ENCODE peak calls at places on chromosomes 16 and 17, in four cellular contexts. B is HFFc6, E is ELR, K is T-helper 1 cell. O is an unnamed sample.

GRCh38 chr17:979539-980405 is at the start of gene NXN:
- DNase-seq in B (peak), E (peak), K (peak), O (peak)

GRCh38 chr16:53518550-53519416 is 15.8 kb upstream of the AKTIP start:
- DNase-seq in B (no peak), E (peak), K (peak), O (peak)

GRCh38 chr17:4498461-4499397 is at the start of gene SPNS2:
- DNase-seq in B (no peak), E (peak), K (peak), O (no peak)

GRCh38 chr16:85523602-85524364 is 89.3 kb upstream of the GSE1 start:
- DNase-seq in B (no peak), E (peak), K (no peak), O (no peak)

GRCh38 chr16:15650698-15651161 is 685 bp downstream of the NDE1 start:
- DNase-seq in B (peak), E (peak), K (peak), O (peak)

GRCh38 chr17:41211845-41212466 is 14.5 kb upstream of the KRTAP9-2 start:
- DNase-seq in B (peak), E (peak), K (no peak), O (no peak)

GRCh38 chr16:2840914-2841313 is 10.8 kb downstream of the ZG16B start:
- DNase-seq in B (no peak), E (no peak), K (no peak), O (no peak)

GRCh38 chr17:9676742-9677387 is 31.5 kb downstream of the USP43 start:
- DNase-seq in B (peak), E (peak), K (no peak), O (no peak)

GRCh38 chr16:24035127-24035842 is 199.5 kb downstream of the PRKCB start:
- DNase-seq in B (no peak), E (no peak), K (no peak), O (no peak)

GRCh38 chr16:57422026-57422944 is 17.7 kb downstream of the CCL17 start:
- DNase-seq in B (peak), E (peak), K (no peak), O (no peak)

GRCh38 chr17:45743626-45744326 is 40.3 kb upstream of the CRHR1 start:
- DNase-seq in B (no peak), E (no peak), K (no peak), O (no peak)

GRCh38 chr17:4901648-4902344 is 1.1 kb downstream of the CHRNE start:
- DNase-seq in B (no peak), E (no peak), K (no peak), O (no peak)

GRCh38 chr17:17768415-17769088 is 68.2 kb downstream of the SREBF1 start:
- DNase-seq in B (no peak), E (no peak), K (no peak), O (no peak)

GRCh38 chr17:4232168-4232813 is 31.5 kb downstream of the ANKFY1 start:
- DNase-seq in B (peak), E (peak), K (no peak), O (no peak)

GRCh38 chr17:50204431-50204830 is 3.0 kb upstream of the COL1A1 start:
- DNase-seq in B (no peak), E (no peak), K (no peak), O (no peak)

GRCh38 chr16:1771864-1772361 is 570 bp upstream of the NME3 start:
- DNase-seq in B (no peak), E (peak), K (no peak), O (no peak)

GRCh38 chr17:19271751-19272357 is 34.7 kb downstream of the EPN2 start:
- DNase-seq in B (peak), E (no peak), K (no peak), O (no peak)

GRCh38 chr16:53358884-53359283 is 75.4 kb upstream of the RBL2 start:
- DNase-seq in B (no peak), E (no peak), K (no peak), O (no peak)

GRCh38 chr17:37483311-37484039 is 6.2 kb upstream of the DUSP14 start:
- DNase-seq in B (peak), E (peak), K (no peak), O (no peak)

GRCh38 chr16:86297391-86297790 is 212.9 kb upstream of the FOXF1 start:
- DNase-seq in B (peak), E (peak), K (no peak), O (no peak)

GRCh38 chr16:4855804-4856203 is 8.5 kb downstream of the UBN1 start:
- DNase-seq in B (no peak), E (no peak), K (no peak), O (no peak)

GRCh38 chr17:2390199-2390880 is 10.5 kb downstream of the MNT start:
- DNase-seq in B (no peak), E (no peak), K (no peak), O (no peak)

GRCh38 chr16:28603381-28604185 is 6.3 kb downstream of the SULT1A1 start:
- DNase-seq in B (no peak), E (no peak), K (no peak), O (no peak)

GRCh38 chr17:28473542-28473941 is at the start of gene SLC13A2:
- DNase-seq in B (no peak), E (no peak), K (no peak), O (peak)

GRCh38 chr16:30953511-30954124 is 3.9 kb upstream of the SETD1A start:
- DNase-seq in B (peak), E (peak), K (peak), O (peak)

GRCh38 chr17:7070712-7071111 is 9.3 kb downstream of the CLEC10A start:
- DNase-seq in B (no peak), E (no peak), K (no peak), O (no peak)

GRCh38 chr17:8160741-8161221 is 2.0 kb downstream of the VAMP2 start:
- DNase-seq in B (no peak), E (no peak), K (no peak), O (no peak)

GRCh38 chr16:71426880-71427615 is 14.8 kb downstream of the TLE7 start:
- DNase-seq in B (no peak), E (no peak), K (no peak), O (no peak)

GRCh38 chr17:78923660-78924453 is 1.3 kb downstream of the TIMP2 start:
- DNase-seq in B (no peak), E (peak), K (peak), O (no peak)

GRCh38 chr16:67100569-67101300 is 9.0 kb upstream of the PHAF1 start:
- DNase-seq in B (peak), E (peak), K (no peak), O (no peak)

GRCh38 chr17:78258323-78259229 is 27.1 kb downstream of the TMEM235 start:
- DNase-seq in B (no peak), E (no peak), K (peak), O (peak)

GRCh38 chr17:56029980-56030624 is 123.2 kb upstream of the ANKFN1 start:
- DNase-seq in B (no peak), E (no peak), K (no peak), O (no peak)

GRCh38 chr16:79902351-79902750 is 301.8 kb upstream of the MAF start:
- DNase-seq in B (no peak), E (no peak), K (no peak), O (no peak)

GRCh38 chr16:85390511-85391174 is 222.5 kb upstream of the GSE1 start:
- DNase-seq in B (peak), E (peak), K (no peak), O (no peak)

GRCh38 chr17:81687770-81688541 is 4.1 kb downstream of the HGS start:
- DNase-seq in B (no peak), E (no peak), K (no peak), O (no peak)

O was measured in activated naive CD4-positive, alpha-beta T cell treated with anti-CD3 and anti-CD28 coated beads, Interleukin-2, amount 50 U/mL, for 72 hours.